ENCODE peak calls at places on chromosomes 12 and 14, in five cellular contexts. T is CD4-positive, CD25-positive, alpha-beta regulatory T cell; V is Caki2; S is NCI-H1105 treated with DMSO at 0.1 percent for 48 hours; D is GM13976. F is an unnamed sample.
A peak's percentile ranks its signal among the peaks of the same experiment; 100 is the strongest.

GRCh38 chr12:131222271-131223139 is 268.8 kb downstream of the ADGRD1 start:
- DNase-seq in T (no peak), V (peak; percentile 14), S (no peak), D (peak; percentile 61), F (no peak)

GRCh38 chr14:73149753-73150152 is 13.4 kb downstream of the PSEN1 start:
- DNase-seq in T (no peak), V (no peak), S (no peak), D (no peak), F (no peak)

GRCh38 chr12:46963977-46964376 is 115.4 kb upstream of the PCED1B start:
- DNase-seq in T (no peak), V (no peak), S (no peak), D (no peak), F (no peak)

GRCh38 chr14:33679025-33679424 is 271.8 kb downstream of the EGLN3 start:
- DNase-seq in T (no peak), V (no peak), S (no peak), D (no peak), F (no peak)

GRCh38 chr12:45532113-45532512 is 197.4 kb upstream of the ARID2 start:
- DNase-seq in T (no peak), V (no peak), S (no peak), D (no peak), F (no peak)

GRCh38 chr12:68766646-68767045 is 20.7 kb downstream of the SLC35E3 start:
- DNase-seq in T (no peak), V (no peak), S (no peak), D (no peak), F (no peak)

GRCh38 chr12:116053479-116054195 is 223.9 kb downstream of the MED13L start:
- DNase-seq in T (no peak), V (no peak), S (no peak), D (no peak), F (no peak)

GRCh38 chr12:100083308-100083707 is 59.4 kb downstream of the BLTP3B start:
- DNase-seq in T (no peak), V (no peak), S (no peak), D (no peak), F (no peak)

GRCh38 chr12:64733857-64734256 is 25.3 kb downstream of the GNS start:
- DNase-seq in T (no peak), V (peak; percentile 66), S (peak; percentile 90), D (no peak), F (no peak)

GRCh38 chr12:32305163-32305562 is 94.2 kb upstream of the FGD4 start:
- DNase-seq in T (no peak), V (no peak), S (peak; percentile 52), D (no peak), F (no peak)

GRCh38 chr14:68144051-68144681 is 324.6 kb downstream of the RAD51B start:
- DNase-seq in T (no peak), V (no peak), S (no peak), D (no peak), F (no peak)

GRCh38 chr12:21992823-21993222 is 51.6 kb upstream of the ABCC9 start:
- DNase-seq in T (no peak), V (no peak), S (no peak), D (no peak), F (no peak)

GRCh38 chr14:95493976-95494375 is 22.5 kb downstream of the SYNE3 start:
- DNase-seq in T (no peak), V (no peak), S (no peak), D (no peak), F (no peak)

GRCh38 chr12:67617619-67618018 is 30.9 kb upstream of the DYRK2 start:
- DNase-seq in T (no peak), V (no peak), S (no peak), D (no peak), F (no peak)

GRCh38 chr12:31876568-31877424 is 82.4 kb upstream of the RESF1 start:
- DNase-seq in T (no peak), V (no peak), S (no peak), D (no peak), F (peak; percentile 5)

GRCh38 chr12:107320929-107321618 is 227.7 kb upstream of the CRY1 start:
- DNase-seq in T (peak; percentile 61), V (peak; percentile 74), S (peak; percentile 83), D (no peak), F (peak; percentile 82)

GRCh38 chr14:61368061-61368710 is 46.8 kb downstream of the PRKCH start:
- DNase-seq in T (no peak), V (no peak), S (no peak), D (no peak), F (peak; percentile 3)

GRCh38 chr14:44374906-44375305 is 132.2 kb downstream of the FSCB start:
- DNase-seq in T (no peak), V (no peak), S (no peak), D (no peak), F (no peak)

GRCh38 chr12:122190842-122191668 is 8.1 kb downstream of the LRRC43 start:
- DNase-seq in T (peak; percentile 16), V (peak; percentile 53), S (peak; percentile 22), D (peak; percentile 89), F (peak; percentile 63)

GRCh38 chr12:55929306-55929791 is 1.6 kb upstream of the DGKA start:
- DNase-seq in T (peak; percentile 83), V (no peak), S (no peak), D (peak; percentile 84), F (no peak)

GRCh38 chr12:51675062-51675803 is 84.2 kb downstream of the SCN8A start:
- DNase-seq in T (no peak), V (no peak), S (no peak), D (no peak), F (no peak)

GRCh38 chr12:1691123-1692007 is 495 bp downstream of the ADIPOR2 start:
- DNase-seq in T (peak; percentile 6), V (peak; percentile 44), S (peak; percentile 65), D (peak; percentile 64), F (peak; percentile 82)

GRCh38 chr14:76780360-76780759 is 19.1 kb downstream of the VASH1 start:
- DNase-seq in T (no peak), V (no peak), S (no peak), D (no peak), F (no peak)

F was measured in NCI-H146.